ENCODE peak calls at places on chromosomes 3 and 15, in nine cellular contexts. K is upper lobe of right lung; T is activated naive CD8-positive, alpha-beta T cell treated with anti-CD3 and anti-CD28 coated beads, Interleukin-2, amount 50 U/mL, for 24 hours; D is GM06990; Z is NCI-H345; M is activated CD4-positive, alpha-beta T cell treated with anti-CD3 and anti-CD28 coated beads, Interleukin-2, amount 50 U/mL, for 1 hour; C is NCI-H1694; L is kidney glomerular epithelial cell; V is tibial artery. J is an unnamed sample.
A peak's percentile ranks its signal among the peaks of the same experiment; 100 is the strongest.

GRCh38 chr3:71872256-71872655 is 87.3 kb upstream of the PROK2 start:
- DNase-seq in T (no peak), V (no peak), C (no peak), K (no peak), D (no peak), Z (no peak), L (no peak), M (no peak), J (no peak)

GRCh38 chr3:77338195-77338594 is 298.3 kb downstream of the ROBO2 start:
- DNase-seq in K (no peak), L (no peak), M (no peak), V (no peak), T (no peak), D (no peak), Z (no peak), C (no peak), J (no peak)

GRCh38 chr3:192515661-192516040 is 211.7 kb downstream of the FGF12 start:
- DNase-seq in Z (peak; percentile 87), L (no peak), T (no peak), D (no peak), V (no peak), M (no peak), K (no peak), C (no peak), J (no peak)

GRCh38 chr3:132803889-132804288 is 81.7 kb upstream of the NPHP3 start:
- DNase-seq in D (no peak), C (no peak), Z (no peak), V (no peak), M (no peak), K (no peak), L (no peak), T (no peak), J (no peak)

GRCh38 chr3:31132132-31132769 is 237.8 kb upstream of the GADL1 start:
- DNase-seq in T (no peak), L (peak; percentile 77), Z (peak; percentile 20), D (no peak), K (no peak), V (no peak), C (no peak), M (no peak), J (no peak)

GRCh38 chr3:53579636-53580035 is 85.2 kb downstream of the CACNA1D start:
- DNase-seq in K (no peak), M (no peak), L (no peak), T (no peak), V (no peak), D (no peak), Z (no peak), C (no peak), J (no peak)

GRCh38 chr15:70258369-70259029 is 160.8 kb upstream of the TLE3 start:
- DNase-seq in M (peak; percentile 41), D (peak; percentile 75), Z (no peak), K (peak; percentile 82), T (peak; percentile 88), L (no peak), V (no peak), C (no peak), J (no peak)

GRCh38 chr3:3015472-3016089 is 94.6 kb downstream of the IL5RA start:
- DNase-seq in T (no peak), V (no peak), D (peak; percentile 15), C (peak; percentile 15), M (no peak), Z (peak; percentile 7), L (peak; percentile 74), K (no peak), J (no peak)

GRCh38 chr15:69919816-69920215 is 177.9 kb downstream of the TLE3 start:
- DNase-seq in T (no peak), C (no peak), Z (no peak), D (no peak), L (no peak), M (no peak), K (no peak), V (peak; percentile 27), J (no peak)

GRCh38 chr3:31828007-31828406 is 153.1 kb downstream of the OSBPL10 start:
- DNase-seq in M (no peak), C (no peak), T (no peak), L (no peak), K (no peak), D (no peak), Z (no peak), V (no peak), J (no peak)

GRCh38 chr15:69299451-69300128 is 878 bp downstream of the PAQR5 start:
- DNase-seq in D (no peak), C (no peak), Z (no peak), M (no peak), V (peak; percentile 33), T (no peak), K (peak; percentile 66), L (no peak), J (no peak)

GRCh38 chr3:9037113-9037715 is 73.9 kb upstream of the RAD18 start:
- DNase-seq in L (no peak), K (no peak), Z (peak; percentile 6), V (no peak), D (no peak), M (no peak), C (no peak), T (no peak), J (peak; percentile 27)

GRCh38 chr3:128335621-128336296 is 130.9 kb downstream of the DNAJB8 start:
- DNase-seq in T (no peak), D (no peak), Z (no peak), L (no peak), C (no peak), M (no peak), K (peak; percentile 43), V (peak; percentile 48), J (no peak)

GRCh38 chr3:31606453-31606852 is 73.7 kb downstream of the STT3B start:
- DNase-seq in T (no peak), K (no peak), D (no peak), C (no peak), M (no peak), V (no peak), Z (no peak), L (no peak), J (no peak)

GRCh38 chr15:61011576-61012336 is 217.3 kb downstream of the RORA start:
- DNase-seq in T (no peak), V (no peak), M (no peak), C (no peak), D (no peak), Z (no peak), K (no peak), L (no peak), J (no peak)

GRCh38 chr3:190446492-190447301 is 3.0 kb downstream of the TMEM207 start:
- DNase-seq in T (no peak), C (no peak), M (no peak), V (no peak), K (no peak), Z (no peak), L (no peak), D (no peak), J (no peak)

GRCh38 chr3:8353364-8353763 is 148.3 kb upstream of the LMCD1 start:
- DNase-seq in Z (no peak), C (no peak), K (no peak), T (no peak), L (no peak), V (no peak), M (no peak), D (no peak), J (no peak)

GRCh38 chr15:73239564-73240208 is 129.1 kb downstream of the HCN4 start:
- DNase-seq in K (no peak), V (no peak), C (no peak), T (no peak), M (no peak), Z (no peak), D (no peak), L (no peak), J (no peak)

GRCh38 chr3:178231645-178232044 is 304.6 kb upstream of the KCNMB2 start:
- DNase-seq in K (no peak), M (no peak), V (no peak), D (no peak), T (no peak), L (no peak), Z (no peak), C (no peak), J (no peak)

GRCh38 chr3:189507856-189508255 is 123.3 kb upstream of the TP63 start:
- DNase-seq in Z (no peak), K (no peak), T (no peak), V (no peak), L (no peak), M (no peak), C (no peak), D (peak; percentile 49), J (no peak)

GRCh38 chr3:15768421-15769255 is 29.1 kb downstream of the ANKRD28 start:
- DNase-seq in K (peak; percentile 64), Z (no peak), D (peak; percentile 67), V (no peak), C (no peak), T (no peak), L (peak; percentile 99), M (no peak), J (peak; percentile 30)

GRCh38 chr15:96851613-96852012 is 521.1 kb downstream of the NR2F2 start:
- DNase-seq in Z (no peak), T (no peak), C (no peak), V (peak; percentile 81), M (no peak), K (no peak), D (no peak), L (peak; percentile 65), J (no peak)

GRCh38 chr3:167346171-167346570 is 33.9 kb downstream of the ZBBX start:
- DNase-seq in M (no peak), Z (no peak), V (no peak), C (no peak), L (no peak), D (no peak), T (no peak), K (no peak), J (no peak)

GRCh38 chr3:70488816-70489215 is 176.4 kb upstream of the MDFIC2 start:
- DNase-seq in D (no peak), L (no peak), K (no peak), V (no peak), Z (no peak), C (no peak), T (no peak), M (no peak), J (no peak)

GRCh38 chr15:64163662-64164362 is 990 bp upstream of the PPIB start:
- DNase-seq in Z (no peak), M (no peak), D (no peak), C (no peak), T (no peak), L (no peak), K (no peak), V (no peak), J (no peak)

GRCh38 chr15:70526221-70526973 is 237.0 kb downstream of the UACA start:
- DNase-seq in K (no peak), Z (peak; percentile 93), M (no peak), T (no peak), V (no peak), D (no peak), C (peak; percentile 65), L (no peak), J (peak; percentile 65)

GRCh38 chr3:132265008-132265407 is 52.2 kb upstream of the ACP3 start:
- DNase-seq in T (no peak), M (no peak), D (no peak), V (no peak), K (no peak), C (no peak), Z (no peak), L (no peak), J (no peak)

GRCh38 chr15:71357967-71358366 is 242.7 kb downstream of the THSD4 start:
- DNase-seq in T (no peak), D (no peak), Z (no peak), K (no peak), V (no peak), L (no peak), M (no peak), C (no peak), J (no peak)

GRCh38 chr3:129082026-129082425 is 21.4 kb downstream of the GP9 start:
- DNase-seq in V (no peak), M (no peak), K (no peak), T (no peak), C (no peak), L (no peak), D (no peak), Z (no peak), J (no peak)

GRCh38 chr15:88331291-88331690 is 74.8 kb upstream of the NTRK3 start:
- DNase-seq in Z (peak; percentile 11), T (peak; percentile 70), L (no peak), V (no peak), C (peak; percentile 6), M (peak; percentile 14), D (peak; percentile 14), K (no peak), J (no peak)